ENCODE peak calls at places on chromosomes 3 and 15, in ten cellular contexts. U, R, M, H, W, Q, V, E, A and Y are unnamed samples.

GRCh38 chr3:16548721-16549120 is 35.2 kb upstream of the RFTN1 start:
- DNase-seq in U (no peak), R (no peak), M (no peak), H (no peak), W (no peak), Q (no peak), V (no peak), E (no peak), A (no peak), Y (no peak)

GRCh38 chr3:42683875-42684593 is 1.3 kb upstream of the KLHL40 start:
- DNase-seq in U (peak), R (no peak), M (no peak), H (no peak), W (peak), Q (peak), V (no peak), E (peak), A (peak), Y (peak)

GRCh38 chr3:57855281-57855680 is 99.2 kb downstream of the SLMAP start:
- DNase-seq in U (no peak), R (no peak), M (no peak), H (no peak), W (no peak), Q (no peak), V (no peak), E (no peak), A (no peak), Y (no peak)

GRCh38 chr3:34212671-34213070 is 414.2 kb downstream of the PDCD6IP start:
- DNase-seq in U (no peak), R (no peak), M (no peak), H (no peak), W (no peak), Q (peak), V (no peak), E (no peak), A (no peak), Y (no peak)

GRCh38 chr15:101126618-101127502 is 125.0 kb downstream of the CHSY1 start:
- DNase-seq in U (no peak), R (no peak), M (no peak), H (no peak), W (no peak), Q (no peak), V (no peak), E (no peak), A (peak), Y (no peak)

GRCh38 chr3:123258811-123259420 is 57.2 kb downstream of the SEC22A start:
- DNase-seq in U (no peak), R (no peak), M (no peak), H (no peak), W (no peak), Q (no peak), V (no peak), E (no peak), A (no peak), Y (peak)

GRCh38 chr3:143167956-143168355 is 48.4 kb downstream of the CHST2 start:
- DNase-seq in U (no peak), R (no peak), M (no peak), H (no peak), W (no peak), Q (no peak), V (no peak), E (no peak), A (no peak), Y (no peak)

GRCh38 chr15:33670567-33670966 is 297.7 kb upstream of the CHRM5 start:
- DNase-seq in U (no peak), R (no peak), M (no peak), H (no peak), W (no peak), Q (no peak), V (no peak), E (no peak), A (no peak), Y (no peak)

GRCh38 chr15:89888214-89888804 is 5.5 kb downstream of the AP3S2 start:
- DNase-seq in U (no peak), R (no peak), M (no peak), H (no peak), W (peak), Q (no peak), V (no peak), E (peak), A (no peak), Y (no peak)

GRCh38 chr3:137121704-137122314 is 164.0 kb downstream of the IL20RB start:
- DNase-seq in U (peak), R (no peak), M (no peak), H (no peak), W (peak), Q (no peak), V (no peak), E (peak), A (no peak), Y (peak)

GRCh38 chr15:48413304-48413703 is 82.1 kb downstream of the DUT start:
- DNase-seq in U (no peak), R (no peak), M (no peak), H (peak), W (no peak), Q (no peak), V (no peak), E (no peak), A (no peak), Y (no peak)